ENCODE peak calls at places on chromosomes 7 and 10, in nine cellular contexts. One of them, this sample, is unnamed. For H3K9me3, the result is how much of the 10 kb centered on the place peaks cover.

GRCh38 chr10:26367771-26368170 is 70.4 kb upstream of the APBB1IP start:
- DNase-seq in A549: peak
- DNase-seq in heart right ventricle: no peak
- DNase-seq in sigmoid colon: no peak
- DNase-seq in adrenal gland: peak
- DNase-seq in PC-9: no peak
- DNase-seq in left ventricle myocardium inferior: no peak
- DNase-seq in SJSA1: no peak
- DNase-seq in uterus: no peak
- DNase-seq in this sample: peak

GRCh38 chr7:721619-722248 is 4.8 kb upstream of the DNAAF5 start:
- DNase-seq in A549: no peak
- DNase-seq in heart right ventricle: no peak
- DNase-seq in sigmoid colon: no peak
- DNase-seq in adrenal gland: no peak
- DNase-seq in PC-9: no peak
- DNase-seq in left ventricle myocardium inferior: no peak
- DNase-seq in SJSA1: no peak
- DNase-seq in uterus: no peak
- DNase-seq in this sample: no peak

GRCh38 chr10:89395141-89395540 is 2.7 kb downstream of the IFIT1 start:
- DNase-seq in A549: no peak
- DNase-seq in heart right ventricle: no peak
- DNase-seq in sigmoid colon: no peak
- DNase-seq in adrenal gland: no peak
- DNase-seq in PC-9: no peak
- DNase-seq in left ventricle myocardium inferior: no peak
- DNase-seq in SJSA1: no peak
- DNase-seq in uterus: no peak
- DNase-seq in this sample: no peak

GRCh38 chr7:76318488-76319353 is 16.2 kb downstream of the HSPB1 start:
- DNase-seq in A549: peak
- DNase-seq in heart right ventricle: peak
- DNase-seq in sigmoid colon: peak
- DNase-seq in adrenal gland: peak
- DNase-seq in PC-9: peak
- DNase-seq in left ventricle myocardium inferior: peak
- DNase-seq in SJSA1: peak
- DNase-seq in uterus: peak
- DNase-seq in this sample: peak

GRCh38 chr7:131074585-131074984 is 253.1 kb upstream of the MKLN1 start:
- DNase-seq in A549: no peak
- DNase-seq in heart right ventricle: no peak
- DNase-seq in sigmoid colon: no peak
- DNase-seq in adrenal gland: no peak
- DNase-seq in PC-9: no peak
- DNase-seq in left ventricle myocardium inferior: no peak
- DNase-seq in SJSA1: no peak
- DNase-seq in uterus: no peak
- DNase-seq in this sample: no peak

GRCh38 chr10:15719062-15719898 is 442 bp downstream of the ITGA8 start:
- DNase-seq in A549: no peak
- DNase-seq in heart right ventricle: no peak
- DNase-seq in sigmoid colon: no peak
- DNase-seq in adrenal gland: no peak
- DNase-seq in PC-9: no peak
- DNase-seq in left ventricle myocardium inferior: no peak
- DNase-seq in SJSA1: peak
- DNase-seq in uterus: no peak
- DNase-seq in this sample: no peak

GRCh38 chr10:124539935-124540641 is 78.5 kb downstream of the LHPP start:
- DNase-seq in A549: peak
- DNase-seq in heart right ventricle: peak
- DNase-seq in sigmoid colon: peak
- DNase-seq in adrenal gland: no peak
- DNase-seq in PC-9: no peak
- DNase-seq in left ventricle myocardium inferior: peak
- DNase-seq in SJSA1: no peak
- DNase-seq in uterus: peak
- DNase-seq in this sample: peak

GRCh38 chr7:100493476-100494264 is 9.9 kb downstream of the NYAP1 start:
- DNase-seq in A549: no peak
- DNase-seq in heart right ventricle: peak
- DNase-seq in sigmoid colon: no peak
- DNase-seq in adrenal gland: no peak
- DNase-seq in PC-9: no peak
- DNase-seq in left ventricle myocardium inferior: peak
- DNase-seq in SJSA1: no peak
- DNase-seq in uterus: no peak
- DNase-seq in this sample: no peak

GRCh38 chr7:40697653-40698052 is 562.8 kb downstream of the SUGCT start:
- DNase-seq in A549: no peak
- DNase-seq in heart right ventricle: no peak
- DNase-seq in sigmoid colon: no peak
- DNase-seq in adrenal gland: no peak
- DNase-seq in PC-9: no peak
- DNase-seq in left ventricle myocardium inferior: no peak
- DNase-seq in SJSA1: no peak
- DNase-seq in uterus: no peak
- DNase-seq in this sample: no peak

GRCh38 chr10:22504766-22505165 is 159.5 kb downstream of the SPAG6 start:
- DNase-seq in A549: no peak
- DNase-seq in heart right ventricle: no peak
- DNase-seq in sigmoid colon: no peak
- DNase-seq in adrenal gland: no peak
- DNase-seq in PC-9: no peak
- DNase-seq in left ventricle myocardium inferior: no peak
- DNase-seq in SJSA1: no peak
- DNase-seq in uterus: no peak
- DNase-seq in this sample: no peak

GRCh38 chr7:112907658-112908057 is 117.5 kb upstream of the TMEM168 start:
- DNase-seq in A549: no peak
- DNase-seq in heart right ventricle: no peak
- DNase-seq in sigmoid colon: no peak
- DNase-seq in adrenal gland: no peak
- DNase-seq in PC-9: no peak
- DNase-seq in left ventricle myocardium inferior: no peak
- DNase-seq in SJSA1: no peak
- DNase-seq in uterus: no peak
- DNase-seq in this sample: no peak

GRCh38 chr10:103466734-103467133 is 8.0 kb upstream of the CALHM1 start:
- DNase-seq in A549: no peak
- DNase-seq in heart right ventricle: no peak
- DNase-seq in sigmoid colon: no peak
- DNase-seq in adrenal gland: no peak
- DNase-seq in PC-9: no peak
- DNase-seq in left ventricle myocardium inferior: no peak
- DNase-seq in SJSA1: no peak
- DNase-seq in uterus: no peak
- DNase-seq in this sample: no peak

GRCh38 chr7:2516194-2516555 is 3.4 kb upstream of the LFNG start:
- DNase-seq in A549: peak
- DNase-seq in heart right ventricle: no peak
- DNase-seq in sigmoid colon: no peak
- DNase-seq in adrenal gland: no peak
- DNase-seq in PC-9: no peak
- DNase-seq in left ventricle myocardium inferior: no peak
- DNase-seq in SJSA1: no peak
- DNase-seq in uterus: no peak
- DNase-seq in this sample: no peak

GRCh38 chr7:157010588-157011332 is at the start of gene MNX1:
- DNase-seq in A549: peak
- DNase-seq in heart right ventricle: peak
- DNase-seq in sigmoid colon: no peak
- DNase-seq in adrenal gland: peak
- DNase-seq in PC-9: peak
- DNase-seq in left ventricle myocardium inferior: peak
- DNase-seq in SJSA1: no peak
- DNase-seq in uterus: no peak
- DNase-seq in this sample: peak

DNA sequence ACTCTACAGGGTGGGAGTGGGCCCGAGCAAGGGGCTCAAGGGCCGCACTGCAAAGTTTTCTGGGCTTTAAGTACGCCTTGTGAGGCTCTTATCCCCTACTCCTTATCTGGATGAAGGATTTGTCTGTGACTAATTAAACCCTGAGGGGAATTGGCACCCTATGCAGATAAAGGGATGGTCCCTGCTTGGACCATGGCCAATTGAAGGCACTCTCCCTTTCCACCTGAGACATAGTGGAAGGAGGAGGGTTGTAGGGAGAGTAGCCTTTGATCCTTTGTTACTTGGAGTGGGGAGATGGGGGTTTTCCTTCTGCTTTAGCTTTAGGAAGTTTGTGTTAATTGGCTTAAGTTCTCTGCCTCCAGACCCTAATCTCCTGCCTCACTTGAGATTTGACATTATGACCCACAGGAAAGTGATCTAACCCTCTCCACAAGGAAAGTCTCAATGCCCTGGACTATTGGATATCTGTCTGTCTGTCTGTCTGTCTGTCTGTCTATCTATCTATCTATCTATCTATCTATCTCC is 1158.8 kb upstream of the SORCS1 start:
- DNase-seq in A549: no peak
- DNase-seq in heart right ventricle: no peak
- DNase-seq in sigmoid colon: no peak
- DNase-seq in adrenal gland: no peak
- DNase-seq in PC-9: no peak
- DNase-seq in left ventricle myocardium inferior: no peak
- DNase-seq in SJSA1: no peak
- DNase-seq in uterus: no peak
- DNase-seq in this sample: no peak
- H3K9me3 ChIP-seq in A549: under half
- H3K9me3 ChIP-seq in heart right ventricle: under half
- H3K9me3 ChIP-seq in sigmoid colon: under half
- H3K9me3 ChIP-seq in adrenal gland: under half
- H3K9me3 ChIP-seq in PC-9: under half
- H3K9me3 ChIP-seq in left ventricle myocardium inferior: under half
- H3K9me3 ChIP-seq in SJSA1: under half
- H3K9me3 ChIP-seq in uterus: under half
- H3K9me3 ChIP-seq in this sample: under half

GRCh38 chr7:133551471-133551870 is 298.6 kb downstream of the EXOC4 start:
- DNase-seq in A549: no peak
- DNase-seq in heart right ventricle: no peak
- DNase-seq in sigmoid colon: no peak
- DNase-seq in adrenal gland: no peak
- DNase-seq in PC-9: no peak
- DNase-seq in left ventricle myocardium inferior: no peak
- DNase-seq in SJSA1: no peak
- DNase-seq in uterus: no peak
- DNase-seq in this sample: no peak

GRCh38 chr7:133556553-133556952 is 303.7 kb downstream of the EXOC4 start:
- DNase-seq in A549: no peak
- DNase-seq in heart right ventricle: no peak
- DNase-seq in sigmoid colon: no peak
- DNase-seq in adrenal gland: no peak
- DNase-seq in PC-9: no peak
- DNase-seq in left ventricle myocardium inferior: no peak
- DNase-seq in SJSA1: no peak
- DNase-seq in uterus: no peak
- DNase-seq in this sample: no peak

GRCh38 chr7:133552079-133552478 is 299.2 kb downstream of the EXOC4 start:
- DNase-seq in A549: no peak
- DNase-seq in heart right ventricle: no peak
- DNase-seq in sigmoid colon: no peak
- DNase-seq in adrenal gland: no peak
- DNase-seq in PC-9: no peak
- DNase-seq in left ventricle myocardium inferior: no peak
- DNase-seq in SJSA1: no peak
- DNase-seq in uterus: no peak
- DNase-seq in this sample: no peak

GRCh38 chr7:133556070-133556469 is 303.2 kb downstream of the EXOC4 start:
- DNase-seq in A549: no peak
- DNase-seq in heart right ventricle: no peak
- DNase-seq in sigmoid colon: no peak
- DNase-seq in adrenal gland: no peak
- DNase-seq in PC-9: no peak
- DNase-seq in left ventricle myocardium inferior: no peak
- DNase-seq in SJSA1: no peak
- DNase-seq in uterus: no peak
- DNase-seq in this sample: no peak

GRCh38 chr7:133554330-133554729 is 301.5 kb downstream of the EXOC4 start:
- DNase-seq in A549: no peak
- DNase-seq in heart right ventricle: no peak
- DNase-seq in sigmoid colon: no peak
- DNase-seq in adrenal gland: no peak
- DNase-seq in PC-9: no peak
- DNase-seq in left ventricle myocardium inferior: no peak
- DNase-seq in SJSA1: no peak
- DNase-seq in uterus: no peak
- DNase-seq in this sample: no peak
- H3K27ac ChIP-seq in A549: no peak
- H3K27ac ChIP-seq in heart right ventricle: no peak
- H3K27ac ChIP-seq in sigmoid colon: no peak
- H3K27ac ChIP-seq in adrenal gland: no peak
- H3K27ac ChIP-seq in PC-9: no peak
- H3K27ac ChIP-seq in left ventricle myocardium inferior: no peak
- H3K27ac ChIP-seq in SJSA1: no peak
- H3K27ac ChIP-seq in uterus: no peak
- H3K27ac ChIP-seq in this sample: no peak

DNA sequence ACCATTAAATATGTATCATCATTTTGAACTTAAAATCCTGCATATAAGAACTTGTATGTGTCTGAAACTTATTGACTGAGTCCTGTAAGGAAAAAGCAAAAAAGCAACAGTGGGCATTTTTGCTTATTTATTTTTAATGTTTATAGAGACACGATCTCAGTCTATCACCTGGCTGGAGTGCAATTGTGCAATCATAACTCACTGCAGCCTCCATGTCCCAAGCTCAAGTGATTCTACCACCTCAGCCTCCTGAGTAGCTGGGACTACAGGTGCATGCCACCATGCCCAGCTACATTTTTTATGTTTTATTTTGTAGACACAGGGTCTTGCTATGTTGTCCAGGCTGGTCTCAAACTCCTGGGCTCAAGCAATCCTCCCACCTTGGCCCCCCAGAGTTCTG is 32.2 kb downstream of the MYL10 start:
- DNase-seq in A549: no peak
- DNase-seq in heart right ventricle: no peak
- DNase-seq in sigmoid colon: no peak
- DNase-seq in adrenal gland: no peak
- DNase-seq in PC-9: no peak
- DNase-seq in left ventricle myocardium inferior: no peak
- DNase-seq in SJSA1: no peak
- DNase-seq in uterus: no peak
- DNase-seq in this sample: no peak
- H3K9me3 ChIP-seq in A549: under half
- H3K9me3 ChIP-seq in heart right ventricle: under half
- H3K9me3 ChIP-seq in sigmoid colon: under half
- H3K9me3 ChIP-seq in adrenal gland: under half
- H3K9me3 ChIP-seq in PC-9: under half
- H3K9me3 ChIP-seq in left ventricle myocardium inferior: under half
- H3K9me3 ChIP-seq in SJSA1: under half
- H3K9me3 ChIP-seq in uterus: under half
- H3K9me3 ChIP-seq in this sample: under half

DNA sequence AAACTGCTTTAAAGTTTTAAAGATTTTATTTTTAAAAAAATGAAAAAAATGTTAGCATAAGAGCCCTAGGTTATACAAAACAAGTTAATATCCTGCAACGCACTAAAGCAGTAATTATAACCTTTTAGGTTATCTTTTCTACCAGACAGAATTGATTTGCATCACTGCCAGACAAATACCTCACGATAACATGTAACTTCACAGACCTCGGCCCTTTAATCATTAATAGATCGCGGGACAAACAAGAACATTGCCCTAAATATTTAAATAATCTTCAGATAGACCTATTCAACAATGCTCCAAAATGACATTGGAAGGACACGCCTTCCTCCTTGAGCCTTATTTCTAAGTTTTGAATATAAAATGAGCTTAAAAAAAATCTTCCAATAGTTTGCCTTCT is 23.8 kb upstream of the C7orf33 start:
- DNase-seq in A549: no peak
- DNase-seq in heart right ventricle: no peak
- DNase-seq in sigmoid colon: no peak
- DNase-seq in adrenal gland: no peak
- DNase-seq in PC-9: no peak
- DNase-seq in left ventricle myocardium inferior: no peak
- DNase-seq in SJSA1: no peak
- DNase-seq in uterus: no peak
- DNase-seq in this sample: no peak
- H3K27ac ChIP-seq in A549: no peak
- H3K27ac ChIP-seq in heart right ventricle: no peak
- H3K27ac ChIP-seq in sigmoid colon: no peak
- H3K27ac ChIP-seq in adrenal gland: no peak
- H3K27ac ChIP-seq in PC-9: no peak
- H3K27ac ChIP-seq in left ventricle myocardium inferior: no peak
- H3K27ac ChIP-seq in SJSA1: no peak
- H3K27ac ChIP-seq in uterus: no peak
- H3K27ac ChIP-seq in this sample: no peak